ENCODE peak calls at places on chromosomes 4 and X, in eight cellular contexts. M, T, E, F, A, B, W and O are unnamed samples.

GRCh38 chr4:152348670-152349069 is 187.2 kb downstream of the FBXW7 start:
- DNase-seq in M (no peak), T (no peak), E (no peak), F (no peak), A (peak), B (no peak), W (no peak), O (no peak)

GRCh38 chr4:24477919-24478318 is 106.4 kb downstream of the DHX15 start:
- DNase-seq in M (no peak), T (no peak), E (no peak), F (peak), A (no peak), B (no peak), W (no peak), O (no peak)

GRCh38 chrX:136909119-136909705 is 28.7 kb upstream of the RBMX start:
- DNase-seq in M (peak), T (peak), E (peak), F (peak), A (peak), B (peak), W (peak), O (no peak)

GRCh38 chr4:163505374-163505773 is 10.9 kb downstream of the TMA16 start:
- DNase-seq in M (no peak), T (no peak), E (no peak), F (peak), A (no peak), B (no peak), W (no peak), O (no peak)

GRCh38 chrX:19257001-19257400 is 86.7 kb upstream of the PDHA1 start:
- DNase-seq in M (no peak), T (no peak), E (no peak), F (no peak), A (no peak), B (no peak), W (no peak), O (no peak)

GRCh38 chr4:106291678-106292077 is 24.3 kb downstream of the TBCK start:
- DNase-seq in M (no peak), T (no peak), E (no peak), F (no peak), A (no peak), B (no peak), W (no peak), O (no peak)

GRCh38 chrX:77070108-77070918 is 376.9 kb upstream of the FGF16 start:
- DNase-seq in M (no peak), T (no peak), E (no peak), F (no peak), A (no peak), B (no peak), W (no peak), O (no peak)

GRCh38 chr4:186104895-186105720 is 604 bp downstream of the FAM149A start:
- DNase-seq in M (no peak), T (no peak), E (no peak), F (peak), A (no peak), B (no peak), W (no peak), O (no peak)

GRCh38 chrX:121256653-121257052 is 209.2 kb downstream of the GLUD2 start:
- DNase-seq in M (no peak), T (peak), E (no peak), F (no peak), A (no peak), B (no peak), W (no peak), O (no peak)